ENCODE peak calls at places on chromosomes 4 and X, in eight cellular contexts. One of them, this sample, is unnamed. For H3K9me3, the result is how much of the 10 kb centered on the place peaks cover.

GRCh38 chrX:133414399-133415275 is 652 bp downstream of the GPC4 start:
- DNase-seq in NT2/D1: no peak
- DNase-seq in hepatocyte: peak
- DNase-seq in left ventricle myocardium inferior: no peak
- DNase-seq in mammary epithelial cell: peak
- DNase-seq in WERI-Rb-1: no peak
- DNase-seq in pancreas: no peak
- DNase-seq in Caco-2: no peak
- DNase-seq in this sample: peak

GRCh38 chr4:130608121-130608520 is 1512.2 kb downstream of the C4orf33 start:
- DNase-seq in NT2/D1: no peak
- DNase-seq in hepatocyte: no peak
- DNase-seq in left ventricle myocardium inferior: no peak
- DNase-seq in mammary epithelial cell: no peak
- DNase-seq in WERI-Rb-1: no peak
- DNase-seq in pancreas: no peak
- DNase-seq in Caco-2: no peak
- DNase-seq in this sample: no peak

GRCh38 chrX:100911731-100912130 is 17.0 kb downstream of the XKRX start:
- DNase-seq in NT2/D1: no peak
- DNase-seq in hepatocyte: no peak
- DNase-seq in left ventricle myocardium inferior: no peak
- DNase-seq in mammary epithelial cell: peak
- DNase-seq in WERI-Rb-1: no peak
- DNase-seq in pancreas: no peak
- DNase-seq in Caco-2: no peak
- DNase-seq in this sample: no peak

GRCh38 chrX:149512225-149512885 is 7.2 kb upstream of the IDS start:
- DNase-seq in NT2/D1: no peak
- DNase-seq in hepatocyte: peak
- DNase-seq in left ventricle myocardium inferior: peak
- DNase-seq in mammary epithelial cell: peak
- DNase-seq in WERI-Rb-1: peak
- DNase-seq in pancreas: peak
- DNase-seq in Caco-2: peak
- DNase-seq in this sample: peak

GRCh38 chr4:128521634-128522253 is 234.1 kb upstream of the PGRMC2 start:
- DNase-seq in NT2/D1: no peak
- DNase-seq in hepatocyte: no peak
- DNase-seq in left ventricle myocardium inferior: no peak
- DNase-seq in mammary epithelial cell: no peak
- DNase-seq in WERI-Rb-1: no peak
- DNase-seq in pancreas: no peak
- DNase-seq in Caco-2: no peak
- DNase-seq in this sample: no peak

GRCh38 chrX:40008841-40009461 is 88.8 kb downstream of the BCOR start:
- DNase-seq in NT2/D1: no peak
- DNase-seq in hepatocyte: peak
- DNase-seq in left ventricle myocardium inferior: peak
- DNase-seq in mammary epithelial cell: no peak
- DNase-seq in WERI-Rb-1: peak
- DNase-seq in pancreas: no peak
- DNase-seq in Caco-2: no peak
- DNase-seq in this sample: no peak

GRCh38 chr4:19399001-19399400 is 852.7 kb upstream of the SLIT2 start:
- DNase-seq in NT2/D1: no peak
- DNase-seq in hepatocyte: no peak
- DNase-seq in left ventricle myocardium inferior: no peak
- DNase-seq in mammary epithelial cell: no peak
- DNase-seq in WERI-Rb-1: no peak
- DNase-seq in pancreas: no peak
- DNase-seq in Caco-2: no peak
- DNase-seq in this sample: no peak

GRCh38 chr4:31328921-31329320 is 608.8 kb downstream of the PCDH7 start:
- DNase-seq in NT2/D1: no peak
- DNase-seq in hepatocyte: no peak
- DNase-seq in left ventricle myocardium inferior: no peak
- DNase-seq in mammary epithelial cell: no peak
- DNase-seq in WERI-Rb-1: no peak
- DNase-seq in pancreas: no peak
- DNase-seq in Caco-2: no peak
- DNase-seq in this sample: no peak

GRCh38 chrX:70479197-70479969 is 34.7 kb downstream of the DLG3 start:
- DNase-seq in NT2/D1: no peak
- DNase-seq in hepatocyte: peak
- DNase-seq in left ventricle myocardium inferior: no peak
- DNase-seq in mammary epithelial cell: peak
- DNase-seq in WERI-Rb-1: no peak
- DNase-seq in pancreas: no peak
- DNase-seq in Caco-2: no peak
- DNase-seq in this sample: no peak

GRCh38 chr4:75494563-75494962 is 19.6 kb downstream of the RCHY1 start:
- DNase-seq in NT2/D1: no peak
- DNase-seq in hepatocyte: no peak
- DNase-seq in left ventricle myocardium inferior: no peak
- DNase-seq in mammary epithelial cell: peak
- DNase-seq in WERI-Rb-1: no peak
- DNase-seq in pancreas: no peak
- DNase-seq in Caco-2: no peak
- DNase-seq in this sample: no peak

GRCh38 chr4:24598025-24598424 is 13.7 kb upstream of the DHX15 start:
- DNase-seq in NT2/D1: no peak
- DNase-seq in hepatocyte: peak
- DNase-seq in left ventricle myocardium inferior: no peak
- DNase-seq in mammary epithelial cell: peak
- DNase-seq in WERI-Rb-1: no peak
- DNase-seq in pancreas: peak
- DNase-seq in Caco-2: peak
- DNase-seq in this sample: peak

GRCh38 chrX:48971325-48972213 is at the start of gene KCND1:
- DNase-seq in NT2/D1: no peak
- DNase-seq in hepatocyte: peak
- DNase-seq in left ventricle myocardium inferior: peak
- DNase-seq in mammary epithelial cell: no peak
- DNase-seq in WERI-Rb-1: peak
- DNase-seq in pancreas: peak
- DNase-seq in Caco-2: no peak
- DNase-seq in this sample: peak

GRCh38 chr4:189773909-189774308 is 166.8 kb upstream of the FRG1 start:
- DNase-seq in NT2/D1: no peak
- DNase-seq in hepatocyte: peak
- DNase-seq in left ventricle myocardium inferior: no peak
- DNase-seq in mammary epithelial cell: peak
- DNase-seq in WERI-Rb-1: no peak
- DNase-seq in pancreas: no peak
- DNase-seq in Caco-2: no peak
- DNase-seq in this sample: no peak

GRCh38 chrX:31127716-31128115 is 55.9 kb upstream of the FTHL17 start:
- DNase-seq in NT2/D1: no peak
- DNase-seq in hepatocyte: no peak
- DNase-seq in left ventricle myocardium inferior: no peak
- DNase-seq in mammary epithelial cell: no peak
- DNase-seq in WERI-Rb-1: no peak
- DNase-seq in pancreas: no peak
- DNase-seq in Caco-2: no peak
- DNase-seq in this sample: no peak

GRCh38 chrX:100407784-100408642 is 2.1 kb downstream of the PCDH19 start:
- DNase-seq in NT2/D1: no peak
- DNase-seq in hepatocyte: no peak
- DNase-seq in left ventricle myocardium inferior: no peak
- DNase-seq in mammary epithelial cell: no peak
- DNase-seq in WERI-Rb-1: no peak
- DNase-seq in pancreas: no peak
- DNase-seq in Caco-2: no peak
- DNase-seq in this sample: no peak

GRCh38 chr4:14100349-14100748 is 472.8 kb upstream of the BOD1L1 start:
- DNase-seq in NT2/D1: no peak
- DNase-seq in hepatocyte: no peak
- DNase-seq in left ventricle myocardium inferior: no peak
- DNase-seq in mammary epithelial cell: no peak
- DNase-seq in WERI-Rb-1: peak
- DNase-seq in pancreas: no peak
- DNase-seq in Caco-2: no peak
- DNase-seq in this sample: no peak

GRCh38 chr4:38691251-38692008 is 27.4 kb downstream of the KLF3 start:
- DNase-seq in NT2/D1: no peak
- DNase-seq in hepatocyte: no peak
- DNase-seq in left ventricle myocardium inferior: no peak
- DNase-seq in mammary epithelial cell: no peak
- DNase-seq in WERI-Rb-1: no peak
- DNase-seq in pancreas: no peak
- DNase-seq in Caco-2: no peak
- DNase-seq in this sample: no peak

GRCh38 chrX:124212622-124213021 is 119.8 kb upstream of the TEX13D start:
- DNase-seq in NT2/D1: no peak
- DNase-seq in hepatocyte: no peak
- DNase-seq in left ventricle myocardium inferior: no peak
- DNase-seq in mammary epithelial cell: peak
- DNase-seq in WERI-Rb-1: no peak
- DNase-seq in pancreas: no peak
- DNase-seq in Caco-2: no peak
- DNase-seq in this sample: no peak

GRCh38 chrX:30992381-30992904 is 79.4 kb downstream of the FTHL17 start:
- DNase-seq in NT2/D1: no peak
- DNase-seq in hepatocyte: no peak
- DNase-seq in left ventricle myocardium inferior: no peak
- DNase-seq in mammary epithelial cell: peak
- DNase-seq in WERI-Rb-1: no peak
- DNase-seq in pancreas: no peak
- DNase-seq in Caco-2: no peak
- DNase-seq in this sample: no peak

GRCh38 chr4:1451752-1452122 is 45.5 kb upstream of the NKX1-1 start:
- DNase-seq in NT2/D1: no peak
- DNase-seq in hepatocyte: no peak
- DNase-seq in left ventricle myocardium inferior: no peak
- DNase-seq in mammary epithelial cell: no peak
- DNase-seq in WERI-Rb-1: no peak
- DNase-seq in pancreas: no peak
- DNase-seq in Caco-2: no peak
- DNase-seq in this sample: no peak

DNA sequence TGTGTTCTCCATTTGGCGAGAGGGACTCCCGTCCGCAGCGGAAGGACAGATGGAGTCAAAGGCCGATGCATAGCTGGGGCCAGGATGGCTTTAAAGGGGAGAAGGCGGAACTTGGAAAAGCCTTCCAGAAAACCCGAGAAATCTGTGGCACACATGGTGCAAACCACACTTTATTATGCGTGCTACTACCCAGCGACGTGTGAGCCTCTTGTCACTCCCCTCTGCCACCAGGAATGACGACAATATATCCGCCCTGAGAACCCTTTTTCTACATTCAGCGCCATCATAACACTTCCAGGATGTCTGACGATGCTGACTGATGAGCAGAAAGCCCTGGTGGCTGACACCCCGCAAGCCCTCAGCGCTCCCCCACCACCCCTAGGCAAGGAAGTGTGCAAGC is 689 bp upstream of the DCHS2 start:
- DNase-seq in NT2/D1: no peak
- DNase-seq in hepatocyte: no peak
- DNase-seq in left ventricle myocardium inferior: no peak
- DNase-seq in mammary epithelial cell: no peak
- DNase-seq in WERI-Rb-1: no peak
- DNase-seq in pancreas: no peak
- DNase-seq in Caco-2: no peak
- DNase-seq in this sample: no peak
- H3K4me3 ChIP-seq in NT2/D1: peak
- H3K4me3 ChIP-seq in hepatocyte: peak
- H3K4me3 ChIP-seq in left ventricle myocardium inferior: peak
- H3K4me3 ChIP-seq in mammary epithelial cell: no peak
- H3K4me3 ChIP-seq in WERI-Rb-1: peak
- H3K4me3 ChIP-seq in pancreas: peak
- H3K4me3 ChIP-seq in Caco-2: peak
- H3K4me3 ChIP-seq in this sample: peak

DNA sequence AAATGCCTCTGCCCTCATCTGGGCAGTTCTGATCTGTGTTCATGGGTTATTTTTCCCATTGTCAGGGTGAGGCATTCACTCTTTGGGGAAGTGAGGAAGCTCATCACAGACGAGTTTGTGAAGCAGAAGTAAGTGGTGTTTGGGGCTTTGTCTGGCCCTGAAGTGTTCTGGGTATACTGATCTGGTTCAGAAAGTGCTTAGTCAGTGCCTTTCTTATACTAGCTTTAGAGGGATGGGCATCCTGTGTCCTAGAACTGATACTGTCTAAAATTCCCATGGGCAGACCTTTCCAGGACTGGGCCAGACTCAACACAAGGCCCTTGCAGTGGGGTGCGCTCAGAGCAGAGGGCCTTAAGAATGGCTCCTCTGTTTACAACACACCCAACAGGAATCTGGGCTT is 6.4 kb downstream of the TRO start:
- DNase-seq in NT2/D1: no peak
- DNase-seq in hepatocyte: no peak
- DNase-seq in left ventricle myocardium inferior: no peak
- DNase-seq in mammary epithelial cell: no peak
- DNase-seq in WERI-Rb-1: no peak
- DNase-seq in pancreas: no peak
- DNase-seq in Caco-2: no peak
- DNase-seq in this sample: no peak
- H3K9me3 ChIP-seq in NT2/D1: under half
- H3K9me3 ChIP-seq in hepatocyte: under half
- H3K9me3 ChIP-seq in left ventricle myocardium inferior: under half
- H3K9me3 ChIP-seq in mammary epithelial cell: under half
- H3K9me3 ChIP-seq in WERI-Rb-1: under half
- H3K9me3 ChIP-seq in pancreas: under half
- H3K9me3 ChIP-seq in Caco-2: under half
- H3K9me3 ChIP-seq in this sample: under half

DNA sequence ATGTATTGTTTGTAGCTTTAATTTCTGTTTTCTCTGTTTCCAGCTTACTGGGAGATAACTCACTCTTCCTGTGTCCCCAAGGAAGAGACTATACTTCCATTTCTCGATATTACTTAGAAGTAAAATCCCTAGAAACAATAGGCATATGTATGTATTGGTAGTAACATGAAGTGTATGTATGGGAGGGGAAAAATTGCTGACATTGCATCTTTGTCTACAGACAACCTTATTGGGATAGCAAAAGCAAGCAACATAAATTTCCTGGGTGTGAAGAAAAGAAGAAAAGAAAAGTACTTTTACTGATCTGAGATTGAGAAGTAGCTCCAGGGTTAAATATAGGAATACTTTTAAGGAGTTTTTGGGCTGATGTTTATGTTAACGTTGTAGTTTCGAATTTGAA is 15.4 kb downstream of the AP1AR start:
- DNase-seq in NT2/D1: no peak
- DNase-seq in hepatocyte: no peak
- DNase-seq in left ventricle myocardium inferior: no peak
- DNase-seq in mammary epithelial cell: no peak
- DNase-seq in WERI-Rb-1: no peak
- DNase-seq in pancreas: no peak
- DNase-seq in Caco-2: no peak
- DNase-seq in this sample: no peak
- H3K4me3 ChIP-seq in NT2/D1: no peak
- H3K4me3 ChIP-seq in hepatocyte: no peak
- H3K4me3 ChIP-seq in left ventricle myocardium inferior: no peak
- H3K4me3 ChIP-seq in mammary epithelial cell: no peak
- H3K4me3 ChIP-seq in WERI-Rb-1: no peak
- H3K4me3 ChIP-seq in pancreas: no peak
- H3K4me3 ChIP-seq in Caco-2: no peak
- H3K4me3 ChIP-seq in this sample: no peak

GRCh38 chr4:109313168-109314133 is 11.0 kb upstream of the COL25A1 start:
- DNase-seq in NT2/D1: no peak
- DNase-seq in hepatocyte: no peak
- DNase-seq in left ventricle myocardium inferior: no peak
- DNase-seq in mammary epithelial cell: no peak
- DNase-seq in WERI-Rb-1: no peak
- DNase-seq in pancreas: no peak
- DNase-seq in Caco-2: no peak
- DNase-seq in this sample: no peak
- H3K9me3 ChIP-seq in NT2/D1: under half
- H3K9me3 ChIP-seq in hepatocyte: under half
- H3K9me3 ChIP-seq in left ventricle myocardium inferior: under half
- H3K9me3 ChIP-seq in mammary epithelial cell: under half
- H3K9me3 ChIP-seq in WERI-Rb-1: under half
- H3K9me3 ChIP-seq in pancreas: under half
- H3K9me3 ChIP-seq in Caco-2: under half
- H3K9me3 ChIP-seq in this sample: under half

This sample was measured in colonic mucosa.